ENCODE peak calls at places on chromosomes 12 and 14, in eight cellular contexts. Z is ascending aorta; O is sigmoid colon; G is fibroblast of lung; X is A549; E is neural progenitor cell; R is lung; Q is effector memory CD4-positive, alpha-beta T cell. K is an unnamed sample. For H3K4me1, the result is how much of the 10 kb centered on the place peaks cover.

GRCh38 chr14:22555573-22556011 is 33.4 kb downstream of the DAD1 start:
- DNase-seq in G (no peak), Q (peak), O (no peak), R (no peak), Z (no peak), X (no peak), E (no peak), K (no peak)

GRCh38 chr14:36773558-36773957 is 111.9 kb downstream of the PAX9 start:
- DNase-seq in Z (no peak), E (no peak), X (peak), R (no peak), G (no peak), Q (no peak), O (no peak), K (no peak)

GRCh38 chr12:62866451-62867082 is 68.4 kb downstream of the PPM1H start:
- DNase-seq in Q (no peak), G (peak), R (no peak), O (no peak), Z (no peak), E (no peak), X (peak), K (peak)

GRCh38 chr14:70879448-70879847 is 27.8 kb upstream of the PCNX1 start:
- DNase-seq in X (no peak), G (peak), O (no peak), E (no peak), R (no peak), Z (no peak), Q (no peak), K (no peak)

GRCh38 chr12:112198120-112198733 is 72.9 kb downstream of the TRAFD1 start:
- DNase-seq in G (peak), Z (no peak), O (no peak), X (peak), R (peak), E (peak), Q (peak), K (peak)

GRCh38 chr12:131120831-131121271 is 167.1 kb downstream of the ADGRD1 start:
- DNase-seq in O (peak), X (no peak), G (no peak), E (no peak), R (no peak), Z (no peak), Q (no peak), K (peak)

GRCh38 chr14:35402323-35403084 is 2.0 kb downstream of the NFKBIA start:
- DNase-seq in Q (peak), G (no peak), Z (no peak), X (no peak), R (no peak), O (peak), E (no peak), K (peak)

GRCh38 chr14:24255931-24256696 is 6.9 kb downstream of the TGM1 start:
- DNase-seq in R (no peak), Q (no peak), G (no peak), O (no peak), Z (no peak), X (no peak), E (no peak), K (no peak)

GRCh38 chr14:22556021-22556989 is 32.7 kb downstream of the DAD1 start:
- DNase-seq in Q (peak), R (peak), G (peak), O (peak), Z (no peak), E (no peak), X (no peak), K (no peak)

GRCh38 chr12:52043386-52044212 is 7.6 kb upstream of the NR4A1 start:
- DNase-seq in X (no peak), R (no peak), Q (no peak), Z (peak), G (no peak), O (peak), E (no peak), K (no peak)

GRCh38 chr12:120978296-120979219 is at the start of gene HNF1A:
- DNase-seq in R (no peak), X (peak), Q (no peak), O (no peak), G (no peak), E (no peak), Z (no peak), K (no peak)

GRCh38 chr12:31922341-31923062 is 36.7 kb upstream of the RESF1 start:
- DNase-seq in G (peak), X (peak), R (no peak), E (no peak), Z (no peak), O (no peak), Q (no peak), K (no peak)

GRCh38 chr14:81127785-81128184 is 93.0 kb downstream of the GTF2A1 start:
- DNase-seq in R (no peak), Q (no peak), O (no peak), Z (no peak), E (no peak), X (no peak), G (peak), K (no peak)

GRCh38 chr12:104485651-104486341 is 29.0 kb downstream of the CHST11 start:
- DNase-seq in R (no peak), G (no peak), E (no peak), Z (no peak), O (no peak), X (no peak), Q (peak), K (no peak)

GRCh38 chr14:65750906-65751305 is 338.4 kb downstream of the FUT8 start:
- DNase-seq in O (no peak), Z (no peak), Q (no peak), G (no peak), E (no peak), R (no peak), X (no peak), K (no peak)

GRCh38 chr12:124321556-124322270 is 26.8 kb downstream of the RFLNA start:
- DNase-seq in E (no peak), Q (no peak), X (peak), G (no peak), O (no peak), Z (no peak), R (no peak), K (peak)

GRCh38 chr12:69602954-69603353 is 7.8 kb downstream of the LRRC10 start:
- DNase-seq in O (no peak), G (no peak), Q (no peak), Z (no peak), X (peak), R (no peak), E (no peak), K (no peak)

GRCh38 chr12:82015623-82016347 is 256.6 kb upstream of the PPFIA2 start:
- DNase-seq in Z (no peak), X (no peak), Q (no peak), O (no peak), G (no peak), R (no peak), E (no peak), K (no peak)

GRCh38 chr12:34405286-34406227 is 383.3 kb downstream of the ALG10 start:
- DNase-seq in O (peak), E (no peak), X (no peak), Q (no peak), G (no peak), Z (peak), R (peak), K (peak)

GRCh38 chr12:49903700-49904423 is at the start of gene FAIM2:
- DNase-seq in X (no peak), Z (no peak), E (peak), G (peak), O (peak), Q (peak), R (no peak), K (peak)

GRCh38 chr12:15982921-15983320 is 71.8 kb downstream of the DERA start:
- DNase-seq in R (no peak), E (no peak), O (no peak), Z (no peak), X (no peak), G (no peak), Q (no peak), K (no peak)

GRCh38 chr14:100747021-100747586 is 20.4 kb downstream of the DLK1 start:
- DNase-seq in O (peak), Z (no peak), R (peak), G (peak), E (no peak), X (peak), Q (no peak), K (peak)

GRCh38 chr12:44126811-44127210 is 290.9 kb downstream of the TMEM117 start:
- DNase-seq in R (no peak), Z (no peak), X (no peak), Q (no peak), E (no peak), G (no peak), O (no peak), K (no peak)

GRCh38 chr12:118537481-118537917 is 161.1 kb downstream of the SUDS3 start:
- DNase-seq in O (peak), R (no peak), Q (no peak), E (no peak), Z (no peak), G (no peak), X (no peak), K (no peak)

GRCh38 chr12:109179927-109180326 is 63.5 kb downstream of the ACACB start:
- DNase-seq in Q (no peak), Z (no peak), X (no peak), O (peak), E (no peak), R (no peak), G (no peak), K (peak)

GRCh38 chr14:23571701-23572523 is 4.3 kb upstream of the AP1G2 start:
- DNase-seq in X (no peak), E (no peak), Z (no peak), R (no peak), G (no peak), Q (no peak), O (peak), K (peak)

GRCh38 chr12:11555743-11556625 is 93.5 kb upstream of the ETV6 start:
- DNase-seq in O (peak), Z (no peak), Q (no peak), X (no peak), R (no peak), G (no peak), E (no peak), K (no peak)

GRCh38 chr12:66662179-66662578 is 16.7 kb downstream of the GRIP1 start:
- DNase-seq in E (no peak), G (no peak), O (no peak), R (no peak), Q (no peak), X (no peak), Z (no peak), K (no peak)
- H3K27ac ChIP-seq in E (no peak), G (no peak), O (no peak), R (no peak), Q (no peak), X (no peak), Z (no peak), K (no peak)

GRCh38 chr14:104644236-104644635 is 39.7 kb upstream of the TMEM179 start:
- DNase-seq in E (no peak), O (no peak), X (no peak), Q (no peak), G (no peak), R (no peak), Z (no peak), K (no peak)
- H3K4me1 ChIP-seq in E (under half), O (under half), X (under half), Q (under half), G (under half), R (under half), Z (under half), K (under half)

GRCh38 chr12:53391667-53392244 is 11.8 kb downstream of the SP1 start:
- DNase-seq in X (no peak), O (no peak), Z (no peak), Q (no peak), E (no peak), G (no peak), R (no peak), K (no peak)
- H3K4me3 ChIP-seq in X (no peak), O (no peak), Z (no peak), Q (no peak), E (no peak), G (no peak), R (no peak), K (no peak)

DNA sequence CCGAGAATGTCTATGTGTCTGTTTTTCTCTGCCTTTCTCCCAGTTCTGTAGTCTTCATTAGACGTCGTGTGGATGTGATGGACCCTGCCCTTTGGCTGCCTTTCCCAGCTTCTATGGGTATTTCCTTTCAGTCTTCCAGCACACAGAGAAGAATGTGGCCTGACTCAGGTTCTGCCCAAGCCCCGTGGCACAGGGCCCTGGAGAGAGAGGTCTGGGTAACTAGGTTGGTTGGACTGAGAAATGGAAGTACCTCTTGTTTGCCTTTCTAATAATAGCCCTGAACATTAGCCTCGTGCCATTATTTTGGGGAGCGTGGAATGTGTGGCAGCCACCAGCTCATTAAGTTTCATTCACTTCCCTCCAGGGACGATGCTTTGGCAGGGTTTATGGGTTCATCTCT is 3.9 kb downstream of the FOXJ2 start:
- DNase-seq in O (no peak), Z (no peak), Q (no peak), E (no peak), G (no peak), R (no peak), X (no peak), K (no peak)
- H3K27ac ChIP-seq in O (peak), Z (peak), Q (no peak), E (no peak), G (no peak), R (peak), X (no peak), K (no peak)

DNA sequence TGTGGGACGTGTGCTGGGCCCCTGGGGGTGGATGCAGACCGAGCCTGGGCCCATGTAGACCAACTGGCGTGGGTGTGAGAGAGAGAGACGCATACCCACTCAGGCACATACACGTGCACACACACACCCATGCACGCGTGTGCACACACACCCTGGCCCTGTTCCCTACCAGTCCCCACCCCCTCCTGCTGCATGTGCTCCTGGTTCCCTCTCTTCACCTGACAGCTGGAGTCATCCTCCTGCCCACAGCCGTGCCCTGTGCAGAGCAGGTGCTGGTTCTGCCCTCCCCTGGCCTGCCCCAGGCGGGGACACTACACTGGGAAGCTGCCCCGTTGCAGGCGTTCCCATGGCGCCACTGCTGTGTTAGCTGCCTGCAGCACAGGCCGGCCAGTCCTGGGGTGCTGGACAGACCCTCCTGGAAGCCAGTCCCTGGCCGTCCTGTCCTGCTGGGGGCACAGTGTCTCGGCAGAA is 18.5 kb downstream of the PACS2 start:
- DNase-seq in O (no peak), R (no peak), E (no peak), Z (no peak), X (no peak), G (no peak), Q (no peak), K (no peak)
- H3K4me1 ChIP-seq in O (under half), R (under half), E (under half), Z (under half), X (under half), G (under half), Q (under half), K (under half)

GRCh38 chr14:99270491-99271287 is 1.3 kb downstream of the BCL11B start:
- DNase-seq in E (peak), R (no peak), X (no peak), Q (no peak), G (no peak), O (no peak), Z (no peak), K (peak)
- H3K4me3 ChIP-seq in E (peak), R (peak), X (peak), Q (peak), G (peak), O (peak), Z (peak), K (peak)

DNA sequence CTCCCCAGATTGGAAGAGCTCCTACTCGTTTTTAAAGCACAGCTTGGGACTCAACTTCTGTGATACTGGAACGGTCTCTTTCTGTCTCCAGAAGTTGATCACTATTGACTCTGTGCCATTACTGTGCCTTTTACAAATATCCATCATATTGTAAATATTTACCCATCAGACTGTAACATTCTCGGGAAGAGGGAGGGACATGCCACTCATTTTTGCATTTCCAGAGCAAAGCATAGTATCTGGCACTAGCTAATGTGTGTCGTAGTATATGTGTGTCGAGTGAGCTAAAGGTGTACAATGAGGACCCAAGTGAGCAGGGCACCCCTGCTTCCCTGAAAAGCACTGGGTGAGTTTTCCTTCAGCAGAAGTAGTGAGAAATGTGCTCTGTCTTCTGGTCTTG is 24.0 kb upstream of the GSG1 start:
- DNase-seq in X (peak), Z (no peak), G (no peak), Q (no peak), R (no peak), E (no peak), O (no peak), K (no peak)
- H3K27ac ChIP-seq in X (peak), Z (no peak), G (no peak), Q (no peak), R (no peak), E (no peak), O (no peak), K (no peak)

GRCh38 chr14:68947802-68948201 is 31.3 kb downstream of the ACTN1 start:
- DNase-seq in R (no peak), X (peak), O (peak), G (peak), Q (no peak), E (peak), Z (no peak), K (no peak)

GRCh38 chr14:68944162-68944561 is 34.9 kb downstream of the ACTN1 start:
- DNase-seq in Z (no peak), X (no peak), Q (no peak), E (no peak), R (no peak), O (no peak), G (no peak), K (no peak)

GRCh38 chr14:68946423-68946822 is 32.7 kb downstream of the ACTN1 start:
- DNase-seq in Z (no peak), Q (no peak), O (no peak), R (no peak), G (no peak), X (no peak), E (no peak), K (no peak)

GRCh38 chr14:68945190-68945584 is 33.9 kb downstream of the ACTN1 start:
- DNase-seq in G (no peak), O (no peak), R (no peak), Z (no peak), E (no peak), X (no peak), Q (no peak), K (no peak)

DNA sequence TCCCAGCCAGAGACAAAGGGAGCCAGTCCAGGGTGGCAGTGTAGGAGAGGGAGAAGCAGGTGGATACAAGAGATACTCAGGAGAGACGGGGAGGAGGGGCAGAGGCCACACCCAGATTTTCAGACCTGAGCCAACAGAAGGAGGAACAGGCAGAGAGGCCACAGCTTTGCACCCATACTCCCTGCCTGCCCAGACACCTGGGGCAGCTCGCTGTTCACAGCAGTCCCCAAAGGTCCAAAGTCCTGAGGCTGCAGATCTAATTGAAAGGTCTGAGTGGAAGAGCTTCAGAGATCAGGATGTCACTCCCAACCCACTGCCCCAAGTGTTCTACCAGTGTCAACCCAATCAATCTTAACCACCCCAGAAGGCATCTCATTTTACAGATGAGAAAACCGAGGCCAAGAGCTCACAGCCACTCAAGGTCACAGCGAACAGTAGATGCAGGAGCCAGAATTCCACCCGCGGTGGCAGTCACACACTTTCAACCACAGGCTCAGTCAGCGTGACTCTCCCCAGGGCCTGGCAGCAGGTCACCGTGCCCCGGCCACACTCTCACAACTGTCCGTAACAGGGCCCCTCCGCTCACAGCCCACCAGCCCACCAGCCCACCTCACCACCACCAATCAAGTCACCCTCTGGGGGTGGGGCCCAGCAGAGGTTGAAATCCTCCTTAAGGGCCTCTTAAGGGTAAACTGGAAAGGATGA is 33.4 kb downstream of the ACTN1 start:
- DNase-seq in E (no peak), R (no peak), X (no peak), G (no peak), Z (no peak), O (no peak), Q (no peak), K (no peak)
- H3K4me1 ChIP-seq in E (under half), R (under half), X (half or more), G (half or more), Z (half or more), O (under half), Q (under half), K (under half)